ENCODE peak calls at places on chromosome 21, in four cellular contexts. One of them, this sample, is unnamed.

GRCh38 chr21:38837806-38838461 is 32.2 kb downstream of the ETS2 start:
- DNase-seq in heart right ventricle: no peak
- DNase-seq in fibroblast of pulmonary artery: no peak
- DNase-seq in HFF-Myc: no peak
- DNase-seq in this sample: no peak

GRCh38 chr21:27564684-27565280 is 597.9 kb upstream of the ADAMTS5 start:
- DNase-seq in HFF-Myc: no peak
- DNase-seq in fibroblast of pulmonary artery: peak; percentile 75
- DNase-seq in heart right ventricle: peak; percentile 17
- DNase-seq in this sample: peak; percentile 83

GRCh38 chr21:28215214-28215954 is 777.3 kb downstream of the LTN1 start:
- DNase-seq in fibroblast of pulmonary artery: peak; percentile 88
- DNase-seq in heart right ventricle: no peak
- DNase-seq in HFF-Myc: no peak
- DNase-seq in this sample: peak; percentile 76

GRCh38 chr21:15894596-15894995 is 164.8 kb downstream of the USP25 start:
- DNase-seq in heart right ventricle: no peak
- DNase-seq in HFF-Myc: no peak
- DNase-seq in fibroblast of pulmonary artery: peak; percentile 51
- DNase-seq in this sample: peak; percentile 54

GRCh38 chr21:26449161-26449560 is 123.9 kb downstream of the CYYR1 start:
- DNase-seq in fibroblast of pulmonary artery: peak; percentile 86
- DNase-seq in heart right ventricle: no peak
- DNase-seq in HFF-Myc: no peak
- DNase-seq in this sample: peak; percentile 50

GRCh38 chr21:16061194-16061593 is 331.4 kb downstream of the USP25 start:
- DNase-seq in HFF-Myc: no peak
- DNase-seq in fibroblast of pulmonary artery: no peak
- DNase-seq in heart right ventricle: peak; percentile 5
- DNase-seq in this sample: no peak

GRCh38 chr21:24123785-24124184 is 1483.5 kb downstream of the MRPL39 start:
- DNase-seq in heart right ventricle: no peak
- DNase-seq in HFF-Myc: no peak
- DNase-seq in fibroblast of pulmonary artery: no peak
- DNase-seq in this sample: no peak

GRCh38 chr21:15754640-15755039 is 24.9 kb downstream of the USP25 start:
- DNase-seq in heart right ventricle: no peak
- DNase-seq in fibroblast of pulmonary artery: peak; percentile 29
- DNase-seq in HFF-Myc: no peak
- DNase-seq in this sample: peak; percentile 69

GRCh38 chr21:33541756-33542639 is at the start of gene GART:
- DNase-seq in HFF-Myc: peak; percentile 32
- DNase-seq in fibroblast of pulmonary artery: peak; percentile 64
- DNase-seq in heart right ventricle: peak; percentile 86
- DNase-seq in this sample: peak; percentile 79

GRCh38 chr21:42527489-42528158 is 14.0 kb downstream of the SLC37A1 start:
- DNase-seq in heart right ventricle: no peak
- DNase-seq in HFF-Myc: no peak
- DNase-seq in fibroblast of pulmonary artery: no peak
- DNase-seq in this sample: peak; percentile 23

GRCh38 chr21:41611966-41612606 is 104.1 kb upstream of the TMPRSS2 start:
- DNase-seq in HFF-Myc: no peak
- DNase-seq in heart right ventricle: no peak
- DNase-seq in fibroblast of pulmonary artery: peak; percentile 29
- DNase-seq in this sample: peak; percentile 20

GRCh38 chr21:46636550-46637289 is 1.2 kb downstream of the PRMT2 start:
- DNase-seq in HFF-Myc: no peak
- DNase-seq in heart right ventricle: no peak
- DNase-seq in fibroblast of pulmonary artery: no peak
- DNase-seq in this sample: no peak

GRCh38 chr21:33584455-33584854 is 4.0 kb downstream of the DONSON start:
- DNase-seq in fibroblast of pulmonary artery: no peak
- DNase-seq in heart right ventricle: no peak
- DNase-seq in HFF-Myc: no peak
- DNase-seq in this sample: no peak

GRCh38 chr21:28614816-28615215 is 377.9 kb downstream of the LTN1 start:
- DNase-seq in fibroblast of pulmonary artery: no peak
- DNase-seq in heart right ventricle: no peak
- DNase-seq in HFF-Myc: no peak
- DNase-seq in this sample: no peak

GRCh38 chr21:42315296-42315891 is at the start of gene TFF3:
- DNase-seq in heart right ventricle: no peak
- DNase-seq in HFF-Myc: no peak
- DNase-seq in fibroblast of pulmonary artery: no peak
- DNase-seq in this sample: peak; percentile 42

GRCh38 chr21:16324630-16325029 is 594.8 kb downstream of the USP25 start:
- DNase-seq in HFF-Myc: no peak
- DNase-seq in heart right ventricle: no peak
- DNase-seq in fibroblast of pulmonary artery: no peak
- DNase-seq in this sample: peak; percentile 33

GRCh38 chr21:42263591-42264131 is 44.7 kb downstream of the ABCG1 start:
- DNase-seq in heart right ventricle: peak; percentile 34
- DNase-seq in fibroblast of pulmonary artery: peak; percentile 85
- DNase-seq in HFF-Myc: no peak
- DNase-seq in this sample: no peak

GRCh38 chr21:45997495-45998275 is 16.1 kb downstream of the COL6A1 start:
- DNase-seq in fibroblast of pulmonary artery: no peak
- DNase-seq in HFF-Myc: no peak
- DNase-seq in heart right ventricle: peak; percentile 17
- DNase-seq in this sample: no peak

GRCh38 chr21:39681845-39682244 is 63.1 kb upstream of the IGSF5 start:
- DNase-seq in fibroblast of pulmonary artery: peak; percentile 34
- DNase-seq in heart right ventricle: no peak
- DNase-seq in HFF-Myc: no peak
- DNase-seq in this sample: peak; percentile 96

GRCh38 chr21:28138272-28138671 is 854.4 kb downstream of the LTN1 start:
- DNase-seq in HFF-Myc: no peak
- DNase-seq in fibroblast of pulmonary artery: peak; percentile 16
- DNase-seq in heart right ventricle: no peak
- DNase-seq in this sample: no peak

GRCh38 chr21:21614966-21615365 is 616.8 kb downstream of the NCAM2 start:
- DNase-seq in HFF-Myc: no peak
- DNase-seq in fibroblast of pulmonary artery: no peak
- DNase-seq in heart right ventricle: no peak
- DNase-seq in this sample: no peak

GRCh38 chr21:45499970-45500575 is 42.2 kb downstream of the SLC19A1 start:
- DNase-seq in HFF-Myc: no peak
- DNase-seq in heart right ventricle: no peak
- DNase-seq in fibroblast of pulmonary artery: no peak
- DNase-seq in this sample: no peak

GRCh38 chr21:43284700-43285099 is 115.9 kb downstream of the CRYAA start:
- DNase-seq in heart right ventricle: no peak
- DNase-seq in fibroblast of pulmonary artery: no peak
- DNase-seq in HFF-Myc: no peak
- DNase-seq in this sample: no peak

GRCh38 chr21:42845296-42845965 is 33.9 kb downstream of the WDR4 start:
- DNase-seq in HFF-Myc: no peak
- DNase-seq in fibroblast of pulmonary artery: no peak
- DNase-seq in heart right ventricle: peak; percentile 49
- DNase-seq in this sample: no peak

GRCh38 chr21:38660333-38661295 is 145.1 kb upstream of the ETS2 start:
- DNase-seq in heart right ventricle: peak; percentile 17
- DNase-seq in HFF-Myc: no peak
- DNase-seq in fibroblast of pulmonary artery: no peak
- DNase-seq in this sample: no peak

GRCh38 chr21:19704832-19705231 is 1293.4 kb upstream of the NCAM2 start:
- DNase-seq in heart right ventricle: no peak
- DNase-seq in HFF-Myc: no peak
- DNase-seq in fibroblast of pulmonary artery: no peak
- DNase-seq in this sample: no peak

GRCh38 chr21:26499475-26499874 is 73.6 kb downstream of the CYYR1 start:
- DNase-seq in fibroblast of pulmonary artery: no peak
- DNase-seq in heart right ventricle: no peak
- DNase-seq in HFF-Myc: no peak
- DNase-seq in this sample: no peak

GRCh38 chr21:15751561-15751960 is 21.8 kb downstream of the USP25 start:
- DNase-seq in HFF-Myc: no peak
- DNase-seq in fibroblast of pulmonary artery: peak; percentile 39
- DNase-seq in heart right ventricle: no peak
- DNase-seq in this sample: no peak

GRCh38 chr21:33380483-33380998 is 22.7 kb upstream of the IFNGR2 start:
- DNase-seq in HFF-Myc: peak; percentile 92
- DNase-seq in fibroblast of pulmonary artery: peak; percentile 97
- DNase-seq in heart right ventricle: peak; percentile 85
- DNase-seq in this sample: peak; percentile 89

GRCh38 chr21:44286086-44286715 is 525 bp downstream of the AIRE start:
- DNase-seq in fibroblast of pulmonary artery: no peak
- DNase-seq in heart right ventricle: no peak
- DNase-seq in HFF-Myc: no peak
- DNase-seq in this sample: no peak

GRCh38 chr21:44286716-44287632 is 1.3 kb downstream of the AIRE start:
- DNase-seq in fibroblast of pulmonary artery: no peak
- DNase-seq in heart right ventricle: no peak
- DNase-seq in HFF-Myc: no peak
- DNase-seq in this sample: no peak

GRCh38 chr21:44285547-44285992 is at the start of gene AIRE:
- DNase-seq in fibroblast of pulmonary artery: no peak
- DNase-seq in HFF-Myc: no peak
- DNase-seq in heart right ventricle: no peak
- DNase-seq in this sample: no peak

GRCh38 chr21:44283953-44284352 is 1.7 kb upstream of the AIRE start:
- DNase-seq in heart right ventricle: no peak
- DNase-seq in HFF-Myc: no peak
- DNase-seq in fibroblast of pulmonary artery: no peak
- DNase-seq in this sample: no peak

DNA sequence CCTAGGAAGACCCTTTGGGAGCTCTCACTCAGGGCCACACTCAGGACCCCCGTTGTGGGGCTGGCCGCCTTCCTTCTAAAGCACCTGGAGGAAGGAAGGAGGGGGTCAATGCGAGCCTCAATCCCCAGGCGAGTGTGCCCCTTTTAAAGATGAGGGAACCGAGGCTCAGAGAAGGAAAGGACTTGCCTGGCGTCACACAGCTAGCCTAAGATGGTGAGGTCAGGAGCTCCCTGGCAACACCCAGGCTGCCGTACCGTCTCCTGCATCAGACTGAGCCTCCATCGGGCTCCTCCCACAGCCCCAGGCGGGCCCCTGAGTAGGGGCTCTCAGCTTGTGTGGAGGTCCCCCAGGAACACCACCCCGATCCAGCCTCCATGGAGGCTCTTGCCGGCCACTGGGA is 574 bp upstream of the AIRE start:
- DNase-seq in heart right ventricle: no peak
- DNase-seq in HFF-Myc: no peak
- DNase-seq in fibroblast of pulmonary artery: no peak
- DNase-seq in this sample: no peak
- H3K4me3 ChIP-seq in heart right ventricle: no peak overlapping the region
- H3K4me3 ChIP-seq in HFF-Myc: no peak overlapping the region
- H3K4me3 ChIP-seq in fibroblast of pulmonary artery: no peak overlapping the region
- H3K4me3 ChIP-seq in this sample: no peak overlapping the region

GRCh38 chr21:35370071-35370470 is 321.0 kb upstream of the RUNX1 start:
- DNase-seq in heart right ventricle: no peak
- DNase-seq in fibroblast of pulmonary artery: no peak
- DNase-seq in HFF-Myc: no peak
- DNase-seq in this sample: no peak
- H3K4me3 ChIP-seq in heart right ventricle: no peak overlapping the region
- H3K4me3 ChIP-seq in fibroblast of pulmonary artery: no peak overlapping the region
- H3K4me3 ChIP-seq in HFF-Myc: no peak overlapping the region
- H3K4me3 ChIP-seq in this sample: no peak overlapping the region

GRCh38 chr21:36104306-36105300 is 30.3 kb upstream of the CBR3 start:
- DNase-seq in heart right ventricle: peak; percentile 50
- DNase-seq in fibroblast of pulmonary artery: peak; percentile 46
- DNase-seq in HFF-Myc: no peak
- DNase-seq in this sample: peak; percentile 70
- H3K4me3 ChIP-seq in heart right ventricle: peak overlapping the region; percentile 1
- H3K4me3 ChIP-seq in fibroblast of pulmonary artery: no peak overlapping the region
- H3K4me3 ChIP-seq in HFF-Myc: no peak overlapping the region
- H3K4me3 ChIP-seq in this sample: peak overlapping the region; percentile 22

GRCh38 chr21:36946949-36947371 is 19.5 kb downstream of the HLCS start:
- DNase-seq in HFF-Myc: no peak
- DNase-seq in heart right ventricle: no peak
- DNase-seq in fibroblast of pulmonary artery: no peak
- DNase-seq in this sample: peak; percentile 26
- H3K4me3 ChIP-seq in HFF-Myc: no peak overlapping the region
- H3K4me3 ChIP-seq in heart right ventricle: no peak overlapping the region
- H3K4me3 ChIP-seq in fibroblast of pulmonary artery: no peak overlapping the region
- H3K4me3 ChIP-seq in this sample: peak overlapping the region; percentile 25

GRCh38 chr21:31873275-31873695 is 465 bp downstream of the HUNK start:
- DNase-seq in HFF-Myc: no peak
- DNase-seq in fibroblast of pulmonary artery: no peak
- DNase-seq in heart right ventricle: peak; percentile 23
- DNase-seq in this sample: no peak
- H3K4me3 ChIP-seq in HFF-Myc: peak overlapping the region; percentile 56
- H3K4me3 ChIP-seq in fibroblast of pulmonary artery: peak overlapping the region; percentile 22
- H3K4me3 ChIP-seq in heart right ventricle: peak overlapping the region; percentile 58
- H3K4me3 ChIP-seq in this sample: no peak overlapping the region

This sample was measured in choroid plexus epithelial cell.